ENCODE peak calls at places on chromosomes 7 and 10, in six cellular contexts. One of them, this sample, is unnamed.

GRCh38 chr10:966466-967235 is 21.6 kb upstream of the GTPBP4 start:
- DNase-seq in tibial nerve: no peak
- DNase-seq in transverse colon: no peak
- DNase-seq in IMR-90: no peak
- DNase-seq in NB4: no peak
- DNase-seq in stomach: no peak
- DNase-seq in this sample: no peak

GRCh38 chr10:74071151-74071550 is 73.2 kb downstream of the VCL start:
- DNase-seq in tibial nerve: no peak
- DNase-seq in transverse colon: no peak
- DNase-seq in IMR-90: peak
- DNase-seq in NB4: no peak
- DNase-seq in stomach: no peak
- DNase-seq in this sample: no peak

GRCh38 chr7:99046722-99047121 is 97.2 kb downstream of the SMURF1 start:
- DNase-seq in tibial nerve: no peak
- DNase-seq in transverse colon: no peak
- DNase-seq in IMR-90: no peak
- DNase-seq in NB4: no peak
- DNase-seq in stomach: no peak
- DNase-seq in this sample: no peak

GRCh38 chr7:135232720-135233119 is 918 bp upstream of the STRA8 start:
- DNase-seq in tibial nerve: no peak
- DNase-seq in transverse colon: no peak
- DNase-seq in IMR-90: no peak
- DNase-seq in NB4: peak
- DNase-seq in stomach: no peak
- DNase-seq in this sample: no peak

GRCh38 chr10:7756360-7756992 is 31.3 kb downstream of the KIN start:
- DNase-seq in tibial nerve: no peak
- DNase-seq in transverse colon: peak
- DNase-seq in IMR-90: peak
- DNase-seq in NB4: peak
- DNase-seq in stomach: peak
- DNase-seq in this sample: no peak

GRCh38 chr10:73591935-73592699 is 975 bp upstream of the USP54 start:
- DNase-seq in tibial nerve: peak
- DNase-seq in transverse colon: peak
- DNase-seq in IMR-90: no peak
- DNase-seq in NB4: peak
- DNase-seq in stomach: peak
- DNase-seq in this sample: peak

GRCh38 chr7:109179601-109180000 is 609.9 kb downstream of the DNAJB9 start:
- DNase-seq in tibial nerve: no peak
- DNase-seq in transverse colon: no peak
- DNase-seq in IMR-90: no peak
- DNase-seq in NB4: no peak
- DNase-seq in stomach: no peak
- DNase-seq in this sample: no peak

GRCh38 chr7:100173806-100174495 is 3.2 kb downstream of the GPC2 start:
- DNase-seq in tibial nerve: no peak
- DNase-seq in transverse colon: no peak
- DNase-seq in IMR-90: no peak
- DNase-seq in NB4: no peak
- DNase-seq in stomach: no peak
- DNase-seq in this sample: no peak

GRCh38 chr10:14146005-14146404 is 184.7 kb downstream of the FRMD4A start:
- DNase-seq in tibial nerve: no peak
- DNase-seq in transverse colon: no peak
- DNase-seq in IMR-90: peak
- DNase-seq in NB4: no peak
- DNase-seq in stomach: no peak
- DNase-seq in this sample: no peak

GRCh38 chr7:39621261-39621660 is 2.1 kb upstream of the RALA start:
- DNase-seq in tibial nerve: no peak
- DNase-seq in transverse colon: no peak
- DNase-seq in IMR-90: peak
- DNase-seq in NB4: peak
- DNase-seq in stomach: no peak
- DNase-seq in this sample: no peak

GRCh38 chr7:2038876-2039728 is 193.6 kb downstream of the MAD1L1 start:
- DNase-seq in tibial nerve: no peak
- DNase-seq in transverse colon: no peak
- DNase-seq in IMR-90: no peak
- DNase-seq in NB4: no peak
- DNase-seq in stomach: no peak
- DNase-seq in this sample: no peak

GRCh38 chr7:23016345-23017253 is 2.7 kb upstream of the HYCC1 start:
- DNase-seq in tibial nerve: no peak
- DNase-seq in transverse colon: no peak
- DNase-seq in IMR-90: no peak
- DNase-seq in NB4: no peak
- DNase-seq in stomach: no peak
- DNase-seq in this sample: no peak

GRCh38 chr10:110392860-110393732 is 88.4 kb upstream of the SMNDC1 start:
- DNase-seq in tibial nerve: peak
- DNase-seq in transverse colon: peak
- DNase-seq in IMR-90: peak
- DNase-seq in NB4: peak
- DNase-seq in stomach: no peak
- DNase-seq in this sample: no peak

GRCh38 chr7:107045980-107046379 is 1.5 kb downstream of the PRKAR2B start:
- DNase-seq in tibial nerve: no peak
- DNase-seq in transverse colon: no peak
- DNase-seq in IMR-90: peak
- DNase-seq in NB4: peak
- DNase-seq in stomach: no peak
- DNase-seq in this sample: no peak

GRCh38 chr10:91569522-91569921 is 63.3 kb downstream of the PPP1R3C start:
- DNase-seq in tibial nerve: no peak
- DNase-seq in transverse colon: no peak
- DNase-seq in IMR-90: no peak
- DNase-seq in NB4: no peak
- DNase-seq in stomach: no peak
- DNase-seq in this sample: no peak

GRCh38 chr7:34073676-34074075 is 168.3 kb downstream of the BMPER start:
- DNase-seq in tibial nerve: peak
- DNase-seq in transverse colon: no peak
- DNase-seq in IMR-90: no peak
- DNase-seq in NB4: no peak
- DNase-seq in stomach: no peak
- DNase-seq in this sample: no peak

GRCh38 chr10:115654961-115655360 is 561.8 kb downstream of the ATRNL1 start:
- DNase-seq in tibial nerve: no peak
- DNase-seq in transverse colon: no peak
- DNase-seq in IMR-90: no peak
- DNase-seq in NB4: no peak
- DNase-seq in stomach: no peak
- DNase-seq in this sample: no peak

GRCh38 chr7:116901143-116901542 is 38.8 kb downstream of the CAPZA2 start:
- DNase-seq in tibial nerve: no peak
- DNase-seq in transverse colon: no peak
- DNase-seq in IMR-90: no peak
- DNase-seq in NB4: no peak
- DNase-seq in stomach: no peak
- DNase-seq in this sample: no peak

GRCh38 chr7:2169923-2170575 is 62.7 kb downstream of the MAD1L1 start:
- DNase-seq in tibial nerve: no peak
- DNase-seq in transverse colon: no peak
- DNase-seq in IMR-90: no peak
- DNase-seq in NB4: no peak
- DNase-seq in stomach: no peak
- DNase-seq in this sample: no peak

GRCh38 chr10:116238036-116238435 is 35.0 kb downstream of the GFRA1 start:
- DNase-seq in tibial nerve: no peak
- DNase-seq in transverse colon: no peak
- DNase-seq in IMR-90: no peak
- DNase-seq in NB4: no peak
- DNase-seq in stomach: no peak
- DNase-seq in this sample: no peak

GRCh38 chr10:120600871-120601644 is 144.0 kb downstream of the PLPP4 start:
- DNase-seq in tibial nerve: peak
- DNase-seq in transverse colon: no peak
- DNase-seq in IMR-90: no peak
- DNase-seq in NB4: peak
- DNase-seq in stomach: no peak
- DNase-seq in this sample: no peak

GRCh38 chr7:117113871-117114270 is 160.6 kb downstream of the ST7 start:
- DNase-seq in tibial nerve: no peak
- DNase-seq in transverse colon: no peak
- DNase-seq in IMR-90: no peak
- DNase-seq in NB4: no peak
- DNase-seq in stomach: no peak
- DNase-seq in this sample: no peak

GRCh38 chr10:6561552-6561951 is 18.5 kb downstream of the PRKCQ start:
- DNase-seq in tibial nerve: no peak
- DNase-seq in transverse colon: no peak
- DNase-seq in IMR-90: no peak
- DNase-seq in NB4: no peak
- DNase-seq in stomach: no peak
- DNase-seq in this sample: no peak

GRCh38 chr7:105678811-105679495 is 97.7 kb upstream of the EFCAB10 start:
- DNase-seq in tibial nerve: peak
- DNase-seq in transverse colon: peak
- DNase-seq in IMR-90: peak
- DNase-seq in NB4: peak
- DNase-seq in stomach: peak
- DNase-seq in this sample: peak

GRCh38 chr7:95715274-95715673 is 57.1 kb upstream of the DYNC1I1 start:
- DNase-seq in tibial nerve: no peak
- DNase-seq in transverse colon: no peak
- DNase-seq in IMR-90: no peak
- DNase-seq in NB4: no peak
- DNase-seq in stomach: no peak
- DNase-seq in this sample: no peak

GRCh38 chr7:95723583-95724180 is 48.7 kb upstream of the DYNC1I1 start:
- DNase-seq in tibial nerve: peak
- DNase-seq in transverse colon: no peak
- DNase-seq in IMR-90: peak
- DNase-seq in NB4: peak
- DNase-seq in stomach: no peak
- DNase-seq in this sample: no peak

GRCh38 chr7:95716357-95717122 is 55.8 kb upstream of the DYNC1I1 start:
- DNase-seq in tibial nerve: no peak
- DNase-seq in transverse colon: no peak
- DNase-seq in IMR-90: no peak
- DNase-seq in NB4: no peak
- DNase-seq in stomach: no peak
- DNase-seq in this sample: no peak

GRCh38 chr7:95718556-95719410 is 53.6 kb upstream of the DYNC1I1 start:
- DNase-seq in tibial nerve: no peak
- DNase-seq in transverse colon: no peak
- DNase-seq in IMR-90: peak
- DNase-seq in NB4: peak
- DNase-seq in stomach: no peak
- DNase-seq in this sample: no peak
- TF ChIP-seq CTCF in tibial nerve: peak
- TF ChIP-seq CTCF in transverse colon: peak
- TF ChIP-seq CTCF in IMR-90: peak
- TF ChIP-seq CTCF in NB4: peak
- TF ChIP-seq CTCF in stomach: no peak
- TF ChIP-seq CTCF in this sample: peak

DNA sequence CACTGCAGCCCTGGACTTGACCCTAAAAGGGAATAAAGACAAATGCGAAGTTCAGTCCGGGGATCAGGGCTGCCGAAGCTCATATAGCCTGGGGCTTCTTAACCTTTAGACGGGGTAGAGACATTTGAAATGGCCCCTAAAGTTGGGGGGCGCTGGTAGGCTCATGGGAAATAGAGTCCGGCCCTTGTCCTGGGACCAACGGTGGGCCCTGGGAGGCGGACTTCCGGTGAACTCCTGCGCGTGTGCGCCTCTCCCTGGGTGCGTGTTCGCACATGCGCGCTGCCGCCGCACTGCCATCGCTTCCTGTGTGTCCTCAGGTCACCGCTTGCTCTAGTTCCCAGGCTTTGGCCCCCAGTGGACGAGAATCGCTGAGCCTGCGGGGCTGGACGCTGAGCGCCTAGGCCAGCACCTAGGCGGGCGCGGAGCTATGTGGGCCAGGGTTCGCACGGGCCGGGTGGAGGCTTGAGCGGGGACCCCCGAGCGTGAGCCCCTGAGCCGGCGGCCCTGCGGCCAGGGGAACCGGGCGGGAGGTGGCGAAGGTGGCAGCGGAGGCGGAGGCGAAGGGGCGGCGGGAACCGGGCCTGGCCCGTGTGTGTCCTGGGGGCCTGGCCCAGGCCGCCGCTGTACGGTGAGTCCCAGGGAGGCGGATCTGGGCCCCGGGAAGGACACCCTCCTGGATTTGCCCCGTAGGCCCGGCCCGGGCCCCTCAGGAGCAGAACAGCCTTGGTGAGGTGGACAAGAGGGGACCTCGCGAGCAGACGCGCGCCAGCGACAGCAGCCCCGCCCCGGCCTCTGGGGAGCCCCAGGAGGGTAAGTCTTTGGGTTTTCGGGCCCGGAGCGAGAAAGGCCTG is 23.0 kb upstream of the ZNF12 start:
- DNase-seq in tibial nerve: peak
- DNase-seq in transverse colon: peak
- DNase-seq in IMR-90: peak
- DNase-seq in NB4: peak
- DNase-seq in stomach: peak
- DNase-seq in this sample: peak
- TF ChIP-seq POLR2A in tibial nerve: no peak
- TF ChIP-seq POLR2A in transverse colon: peak
- TF ChIP-seq POLR2A in IMR-90: peak
- TF ChIP-seq POLR2A in NB4: peak
- TF ChIP-seq POLR2A in stomach: no peak
- TF ChIP-seq POLR2A in this sample: peak

GRCh38 chr10:92591550-92592140 is 1.3 kb upstream of the KIF11 start:
- DNase-seq in tibial nerve: peak
- DNase-seq in transverse colon: peak
- DNase-seq in IMR-90: peak
- DNase-seq in NB4: peak
- DNase-seq in stomach: peak
- DNase-seq in this sample: peak
- TF ChIP-seq CTCF in tibial nerve: no peak
- TF ChIP-seq CTCF in transverse colon: no peak
- TF ChIP-seq CTCF in IMR-90: no peak
- TF ChIP-seq CTCF in NB4: no peak
- TF ChIP-seq CTCF in stomach: no peak
- TF ChIP-seq CTCF in this sample: no peak

GRCh38 chr10:72275351-72276012 is 1.8 kb downstream of the DDIT4 start:
- DNase-seq in tibial nerve: no peak
- DNase-seq in transverse colon: peak
- DNase-seq in IMR-90: peak
- DNase-seq in NB4: peak
- DNase-seq in stomach: no peak
- DNase-seq in this sample: no peak

GRCh38 chr10:72277340-72277995 is 3.7 kb downstream of the DDIT4 start:
- DNase-seq in tibial nerve: no peak
- DNase-seq in transverse colon: no peak
- DNase-seq in IMR-90: peak
- DNase-seq in NB4: no peak
- DNase-seq in stomach: no peak
- DNase-seq in this sample: peak

GRCh38 chr10:72277996-72278667 is 4.4 kb downstream of the DDIT4 start:
- DNase-seq in tibial nerve: no peak
- DNase-seq in transverse colon: no peak
- DNase-seq in IMR-90: peak
- DNase-seq in NB4: peak
- DNase-seq in stomach: no peak
- DNase-seq in this sample: no peak

GRCh38 chr10:72276013-72276387 is 2.3 kb downstream of the DDIT4 start:
- DNase-seq in tibial nerve: no peak
- DNase-seq in transverse colon: peak
- DNase-seq in IMR-90: no peak
- DNase-seq in NB4: no peak
- DNase-seq in stomach: peak
- DNase-seq in this sample: no peak

GRCh38 chr10:72276421-72277339 is 3.0 kb downstream of the DDIT4 start:
- DNase-seq in tibial nerve: no peak
- DNase-seq in transverse colon: peak
- DNase-seq in IMR-90: peak
- DNase-seq in NB4: peak
- DNase-seq in stomach: peak
- DNase-seq in this sample: no peak
- TF ChIP-seq POLR2A in tibial nerve: no peak
- TF ChIP-seq POLR2A in transverse colon: no peak
- TF ChIP-seq POLR2A in IMR-90: peak
- TF ChIP-seq POLR2A in NB4: no peak
- TF ChIP-seq POLR2A in stomach: no peak
- TF ChIP-seq POLR2A in this sample: no peak